ENCODE peak calls at places on chromosomes 7 and 10, in six cellular contexts. G, P, Q, Z, X and R are unnamed samples.

GRCh38 chr7:14698239-14698638 is 204.3 kb downstream of the DGKB start:
- DNase-seq in G (peak), P (no peak), Q (no peak), Z (no peak), X (no peak), R (no peak)

GRCh38 chr7:101960985-101961708 is 143.7 kb downstream of the CUX1 start:
- DNase-seq in G (no peak), P (no peak), Q (no peak), Z (no peak), X (no peak), R (no peak)

GRCh38 chr7:91656486-91657237 is 223.8 kb downstream of the MTERF1 start:
- DNase-seq in G (no peak), P (no peak), Q (no peak), Z (no peak), X (no peak), R (no peak)

GRCh38 chr7:29255839-29256782 is 61.5 kb downstream of the CHN2 start:
- DNase-seq in G (peak), P (peak), Q (no peak), Z (no peak), X (no peak), R (no peak)

GRCh38 chr7:32564542-32564941 is 69.3 kb downstream of the AVL9 start:
- DNase-seq in G (peak), P (no peak), Q (no peak), Z (no peak), X (no peak), R (no peak)

GRCh38 chr7:141551080-141551772 is at the start of gene AGK:
- DNase-seq in G (peak), P (peak), Q (peak), Z (peak), X (peak), R (peak)

GRCh38 chr10:132479024-132479602 is 58.5 kb upstream of the INPP5A start:
- DNase-seq in G (no peak), P (no peak), Q (no peak), Z (no peak), X (no peak), R (no peak)

GRCh38 chr7:55409474-55410225 is 44.5 kb downstream of the LANCL2 start:
- DNase-seq in G (no peak), P (no peak), Q (no peak), Z (peak), X (no peak), R (no peak)

GRCh38 chr10:93006435-93007039 is 54.1 kb upstream of the CYP26C1 start:
- DNase-seq in G (peak), P (no peak), Q (peak), Z (peak), X (no peak), R (no peak)